ENCODE peak calls at places on chromosomes 1 and 21, in five cellular contexts. Y is NCI-H2081; K is stimulated activated CD4-positive, alpha-beta T cell treated with anti-CD3 and anti-CD28 coated beads, Interleukin-1b, Interleukin-23, amount 100 ng/mL, for 4 hours; X is MG63; H is stimulated activated CD8-positive, alpha-beta memory T cell treated with anti-CD3 and anti-CD28 coated beads, Interleukin-15, amount 100 ng/mL, for 24 hours. Q is an unnamed sample.

GRCh38 chr1:204443260-204443619 is 31.6 kb upstream of the PPP1R15B start:
- DNase-seq in Y (no peak), K (no peak), X (no peak), H (no peak), Q (no peak)

GRCh38 chr1:245652660-245653427 is 498.1 kb downstream of the KIF26B start:
- DNase-seq in Y (no peak), K (no peak), X (no peak), H (no peak), Q (no peak)

GRCh38 chr1:978835-979743 is 2.8 kb downstream of the PERM1 start:
- DNase-seq in Y (no peak), K (no peak), X (no peak), H (no peak), Q (no peak)

GRCh38 chr1:159869607-159870006 is 7.2 kb upstream of the VSIG8 start:
- DNase-seq in Y (no peak), K (no peak), X (no peak), H (no peak), Q (no peak)

GRCh38 chr1:66422804-66423203 is 111.1 kb upstream of the SGIP1 start:
- DNase-seq in Y (no peak), K (no peak), X (no peak), H (no peak), Q (no peak)

GRCh38 chr1:34405266-34405959 is 228.7 kb downstream of the C1orf94 start:
- DNase-seq in Y (no peak), K (no peak), X (no peak), H (no peak), Q (no peak)

GRCh38 chr21:44990921-44991320 is 51.1 kb downstream of the SLX9 start:
- DNase-seq in Y (no peak), K (no peak), X (no peak), H (no peak), Q (no peak)

GRCh38 chr1:19815801-19816736 is 986 bp upstream of the RNF186 start:
- DNase-seq in Y (peak; percentile 65), K (no peak), X (no peak), H (no peak), Q (no peak)

GRCh38 chr1:223712184-223712855 is at the start of gene CAPN2:
- DNase-seq in Y (peak; percentile 76), K (no peak), X (peak; percentile 92), H (no peak), Q (no peak)

GRCh38 chr1:162861101-162861500 is at the start of gene CCDC190:
- DNase-seq in Y (no peak), K (no peak), X (no peak), H (no peak), Q (no peak)

GRCh38 chr21:43911935-43912487 is 47.0 kb downstream of the AGPAT3 start:
- DNase-seq in Y (no peak), K (no peak), X (no peak), H (no peak), Q (no peak)

GRCh38 chr1:162003061-162003824 is 20.4 kb downstream of the OLFML2B start:
- DNase-seq in Y (no peak), K (no peak), X (peak; percentile 99), H (no peak), Q (peak; percentile 71)

GRCh38 chr1:225480825-225481434 is 53.1 kb upstream of the LBR start:
- DNase-seq in Y (peak; percentile 88), K (peak; percentile 24), X (peak; percentile 34), H (no peak), Q (no peak)

GRCh38 chr1:84247425-84248220 is 53.9 kb upstream of the SAMD13 start:
- DNase-seq in Y (no peak), K (no peak), X (no peak), H (no peak), Q (peak; percentile 54)

GRCh38 chr1:158329807-158330206 is 1.5 kb downstream of the CD1B start:
- DNase-seq in Y (no peak), K (no peak), X (no peak), H (no peak), Q (no peak)

GRCh38 chr21:42655797-42656770 is 2.7 kb downstream of the PDE9A start:
- DNase-seq in Y (no peak), K (no peak), X (no peak), H (no peak), Q (no peak)

GRCh38 chr1:162195567-162195966 is 126.1 kb downstream of the NOS1AP start:
- DNase-seq in Y (no peak), K (no peak), X (no peak), H (no peak), Q (no peak)

GRCh38 chr1:221751267-221751887 is 9.5 kb upstream of the DUSP10 start:
- DNase-seq in Y (no peak), K (no peak), X (no peak), H (no peak), Q (no peak)

GRCh38 chr1:1088036-1088800 is 14.1 kb upstream of the RNF223 start:
- DNase-seq in Y (no peak), K (no peak), X (no peak), H (no peak), Q (no peak)

GRCh38 chr1:77762072-77762476 is 2.4 kb upstream of the USP33 start:
- DNase-seq in Y (no peak), K (no peak), X (peak; percentile 36), H (no peak), Q (peak; percentile 19)

GRCh38 chr1:101137144-101138126 is 99.4 kb upstream of the S1PR1 start:
- DNase-seq in Y (no peak), K (no peak), X (no peak), H (no peak), Q (no peak)

GRCh38 chr1:29520571-29521437 is 284.5 kb downstream of the PTPRU start:
- DNase-seq in Y (no peak), K (no peak), X (no peak), H (no peak), Q (no peak)

GRCh38 chr1:68906431-68906830 is 409.5 kb upstream of the DEPDC1 start:
- DNase-seq in Y (no peak), K (no peak), X (no peak), H (no peak), Q (no peak)

GRCh38 chr1:11700655-11701467 is 9.4 kb downstream of the DRAXIN start:
- DNase-seq in Y (no peak), K (no peak), X (no peak), H (no peak), Q (no peak)

GRCh38 chr1:12644237-12644636 is 352 bp downstream of the AADACL4 start:
- DNase-seq in Y (no peak), K (no peak), X (no peak), H (no peak), Q (no peak)

GRCh38 chr21:36763305-36763704 is 64.4 kb downstream of the SIM2 start:
- DNase-seq in Y (no peak), K (no peak), X (no peak), H (no peak), Q (no peak)

GRCh38 chr21:36517366-36518075 is 37.6 kb upstream of the CLDN14 start:
- DNase-seq in Y (no peak), K (no peak), X (no peak), H (no peak), Q (no peak)

GRCh38 chr1:10046356-10047085 is 13.8 kb downstream of the UBE4B start:
- DNase-seq in Y (no peak), K (no peak), X (peak; percentile 71), H (no peak), Q (no peak)

GRCh38 chr1:8674912-8675311 is 142.5 kb downstream of the RERE start:
- DNase-seq in Y (no peak), K (no peak), X (no peak), H (no peak), Q (no peak)

GRCh38 chr1:35454616-35455015 is 102.6 kb downstream of the KIAA0319L start:
- DNase-seq in Y (no peak), K (no peak), X (no peak), H (no peak), Q (no peak)

GRCh38 chr1:87524021-87524754 is 195.5 kb downstream of the LMO4 start:
- DNase-seq in Y (no peak), K (no peak), X (no peak), H (no peak), Q (no peak)

Q was measured in H54.